ENCODE peak calls at places on chromosome 4, in eight cellular contexts. V is activated T-helper 1 cell treated with anti-CD3 and anti-CD28 coated beads, Interleukin-2, amount 50 U/mL, for 16 hours; H is NCI-H1048; I is EL; P is HT1080; L is heart right ventricle; B is T-cell; E is GM04504. N is an unnamed sample.

GRCh38 chr4:141580523-141580922 is 55.9 kb upstream of the IL15 start:
- DNase-seq in V (no peak), H (no peak), I (peak; percentile 15), P (peak; percentile 58), L (no peak), B (no peak), E (no peak), N (no peak)

GRCh38 chr4:47531241-47531953 is 46.3 kb downstream of the ATP10D start:
- DNase-seq in V (peak; percentile 8), H (no peak), I (peak; percentile 89), P (peak; percentile 94), L (no peak), B (peak; percentile 36), E (no peak), N (peak; percentile 8)

GRCh38 chr4:845836-846251 is 19.9 kb upstream of the CPLX1 start:
- DNase-seq in V (no peak), H (no peak), I (peak; percentile 23), P (no peak), L (no peak), B (no peak), E (peak; percentile 14), N (no peak)

GRCh38 chr4:40514409-40515025 is 115.1 kb downstream of the RBM47 start:
- DNase-seq in V (no peak), H (peak; percentile 53), I (no peak), P (no peak), L (no peak), B (no peak), E (no peak), N (peak; percentile 75)

GRCh38 chr4:24894846-24895245 is 18.0 kb downstream of the CCDC149 start:
- DNase-seq in V (no peak), H (no peak), I (no peak), P (no peak), L (no peak), B (no peak), E (no peak), N (no peak)

GRCh38 chr4:15656038-15656470 is 897 bp upstream of the FBXL5 start:
- DNase-seq in V (no peak), H (no peak), I (no peak), P (no peak), L (no peak), B (no peak), E (no peak), N (no peak)

GRCh38 chr4:175998782-175999181 is 66.9 kb upstream of the WDR17 start:
- DNase-seq in V (no peak), H (no peak), I (no peak), P (no peak), L (no peak), B (no peak), E (no peak), N (no peak)

GRCh38 chr4:19806865-19807264 is 444.8 kb upstream of the SLIT2 start:
- DNase-seq in V (no peak), H (no peak), I (peak; percentile 3), P (no peak), L (no peak), B (no peak), E (no peak), N (no peak)

GRCh38 chr4:188661502-188661901 is 522.3 kb downstream of the TRIML1 start:
- DNase-seq in V (no peak), H (no peak), I (no peak), P (peak; percentile 1), L (no peak), B (no peak), E (no peak), N (no peak)

GRCh38 chr4:174522183-174523002 is at the start of gene HPGD:
- DNase-seq in V (peak; percentile 4), H (no peak), I (peak; percentile 1), P (peak; percentile 57), L (peak; percentile 37), B (peak; percentile 50), E (no peak), N (peak; percentile 86)

GRCh38 chr4:141746026-141746425 is 109.6 kb downstream of the IL15 start:
- DNase-seq in V (no peak), H (no peak), I (no peak), P (no peak), L (no peak), B (no peak), E (no peak), N (no peak)

GRCh38 chr4:103372002-103372558 is 173.9 kb upstream of the CENPE start:
- DNase-seq in V (no peak), H (no peak), I (peak; percentile 8), P (peak; percentile 38), L (no peak), B (no peak), E (no peak), N (no peak)

GRCh38 chr4:150067859-150068258 is 10.4 kb upstream of the DCLK2 start:
- DNase-seq in V (no peak), H (no peak), I (no peak), P (no peak), L (no peak), B (no peak), E (no peak), N (no peak)

GRCh38 chr4:40887690-40888089 is 137.9 kb downstream of the NSUN7 start:
- DNase-seq in V (no peak), H (no peak), I (peak; percentile 52), P (no peak), L (no peak), B (no peak), E (peak; percentile 85), N (no peak)

GRCh38 chr4:113051361-113051760 is 1.9 kb downstream of the ANK2 start:
- DNase-seq in V (no peak), H (no peak), I (no peak), P (no peak), L (no peak), B (no peak), E (no peak), N (no peak)

GRCh38 chr4:14667624-14668295 is 334.5 kb upstream of the CPEB2 start:
- DNase-seq in V (no peak), H (no peak), I (peak; percentile 14), P (peak; percentile 51), L (no peak), B (no peak), E (no peak), N (peak; percentile 19)

GRCh38 chr4:86484241-86484640 is 109.9 kb upstream of the PTPN13 start:
- DNase-seq in V (no peak), H (no peak), I (no peak), P (no peak), L (no peak), B (no peak), E (no peak), N (no peak)

GRCh38 chr4:163755013-163755412 is 260.5 kb downstream of the TMA16 start:
- DNase-seq in V (no peak), H (no peak), I (peak; percentile 51), P (peak; percentile 23), L (no peak), B (no peak), E (no peak), N (no peak)

GRCh38 chr4:99405433-99406115 is 29.6 kb downstream of the ADH7 start:
- DNase-seq in V (peak; percentile 13), H (peak; percentile 3), I (peak; percentile 74), P (peak; percentile 62), L (peak; percentile 12), B (peak; percentile 16), E (peak; percentile 69), N (peak; percentile 87)

GRCh38 chr4:150211821-150212445 is 133.7 kb downstream of the DCLK2 start:
- DNase-seq in V (no peak), H (no peak), I (peak; percentile 80), P (no peak), L (no peak), B (no peak), E (peak; percentile 91), N (no peak)

GRCh38 chr4:100113732-100114131 is 76.5 kb downstream of the DDIT4L start:
- DNase-seq in V (no peak), H (no peak), I (no peak), P (no peak), L (no peak), B (no peak), E (no peak), N (no peak)

GRCh38 chr4:72152731-72153130 is 120.9 kb downstream of the NPFFR2 start:
- DNase-seq in V (no peak), H (no peak), I (no peak), P (no peak), L (no peak), B (no peak), E (no peak), N (no peak)

GRCh38 chr4:77399831-77400230 is 205.8 kb upstream of the CXCL13 start:
- DNase-seq in V (no peak), H (no peak), I (no peak), P (no peak), L (no peak), B (no peak), E (no peak), N (no peak)

GRCh38 chr4:74794341-74794801 is at the start of gene BTC:
- DNase-seq in V (no peak), H (no peak), I (peak; percentile 18), P (peak; percentile 52), L (peak; percentile 13), B (no peak), E (no peak), N (peak; percentile 49)

GRCh38 chr4:151340751-151341385 is 15.5 kb upstream of the SH3D19 start:
- DNase-seq in V (no peak), H (no peak), I (peak; percentile 4), P (no peak), L (no peak), B (no peak), E (no peak), N (peak; percentile 55)

GRCh38 chr4:85398276-85398675 is 76.7 kb upstream of the ARHGAP24 start:
- DNase-seq in V (no peak), H (no peak), I (peak; percentile 30), P (no peak), L (no peak), B (no peak), E (no peak), N (peak; percentile 10)

GRCh38 chr4:146477054-146477453 is 44.7 kb downstream of the SLC10A7 start:
- DNase-seq in V (no peak), H (no peak), I (no peak), P (no peak), L (no peak), B (no peak), E (no peak), N (no peak)

GRCh38 chr4:2850966-2851782 is 7.5 kb downstream of the ADD1 start:
- DNase-seq in V (no peak), H (no peak), I (no peak), P (no peak), L (no peak), B (no peak), E (no peak), N (no peak)

GRCh38 chr4:113825272-113825671 is 63.7 kb upstream of the CAMK2D start:
- DNase-seq in V (no peak), H (no peak), I (no peak), P (no peak), L (no peak), B (peak; percentile 0), E (no peak), N (no peak)

GRCh38 chr4:65917486-65917885 is 247.2 kb upstream of the EPHA5 start:
- DNase-seq in V (no peak), H (no peak), I (peak; percentile 54), P (peak; percentile 61), L (no peak), B (no peak), E (no peak), N (no peak)

GRCh38 chr4:155906554-155907247 is 3.2 kb downstream of the TDO2 start:
- DNase-seq in V (no peak), H (peak; percentile 37), I (peak; percentile 86), P (peak; percentile 81), L (no peak), B (no peak), E (peak; percentile 98), N (peak; percentile 71)

GRCh38 chr4:77375866-77376607 is 219.0 kb downstream of the CCNG2 start:
- DNase-seq in V (no peak), H (no peak), I (no peak), P (no peak), L (no peak), B (no peak), E (no peak), N (no peak)

GRCh38 chr4:122873752-122874151 is 47.1 kb downstream of the FGF2 start:
- DNase-seq in V (no peak), H (no peak), I (peak; percentile 80), P (peak; percentile 67), L (no peak), B (no peak), E (no peak), N (peak; percentile 15)

GRCh38 chr4:98242538-98242937 is 18.6 kb upstream of the RAP1GDS1 start:
- DNase-seq in V (no peak), H (no peak), I (peak; percentile 11), P (no peak), L (no peak), B (no peak), E (no peak), N (no peak)